ENCODE peak calls at places on chromosomes 4 and X, in five cellular contexts. X is Calu3, F is fibroblast of mammary gland, Q is iris pigment epithelial cell, V is NCI-H1092. Y is an unnamed sample.

GRCh38 chr4:83855044-83855443 is 319.1 kb downstream of the GPAT3 start:
- DNase-seq in V (no peak), Q (peak; percentile 88), F (peak; percentile 90), X (peak; percentile 23), Y (no peak)

GRCh38 chr4:153115322-153116100 is 88.7 kb upstream of the TRIM2 start:
- DNase-seq in F (peak; percentile 80), X (peak; percentile 29), Q (peak; percentile 82), V (no peak), Y (peak; percentile 63)

GRCh38 chrX:107726809-107727534 is 48.6 kb downstream of the TSC22D3 start:
- DNase-seq in V (no peak), X (no peak), F (no peak), Q (no peak), Y (no peak)

GRCh38 chr4:99506781-99507180 is 4.0 kb upstream of the C4orf17 start:
- DNase-seq in F (peak; percentile 5), V (no peak), X (no peak), Q (no peak), Y (no peak)

GRCh38 chrX:152202886-152203285 is 64.5 kb upstream of the MAGEA10 start:
- DNase-seq in F (no peak), X (no peak), Q (no peak), V (no peak), Y (no peak)

GRCh38 chr4:10386044-10386443 is 71.2 kb downstream of the ZNF518B start:
- DNase-seq in Q (no peak), V (no peak), F (no peak), X (no peak), Y (no peak)

GRCh38 chr4:244471-244870 is 60.8 kb downstream of the ZNF732 start:
- DNase-seq in V (peak; percentile 42), X (peak; percentile 13), Q (no peak), F (peak; percentile 18), Y (peak; percentile 48)

GRCh38 chr4:82201303-82201702 is 172.5 kb downstream of the HNRNPD start:
- DNase-seq in F (no peak), V (peak; percentile 44), X (peak; percentile 21), Q (peak; percentile 44), Y (no peak)

GRCh38 chr4:164203476-164203875 is 550.5 kb upstream of the SMIM31 start:
- DNase-seq in F (no peak), V (no peak), X (no peak), Q (no peak), Y (no peak)

GRCh38 chr4:52751349-52751911 is at the start of gene ERVMER34-1:
- DNase-seq in Q (peak; percentile 25), V (peak; percentile 9), X (peak; percentile 61), F (peak; percentile 24), Y (no peak)

GRCh38 chrX:15382809-15383208 is 1.4 kb downstream of the VEGFD start:
- DNase-seq in V (no peak), Q (no peak), F (no peak), X (no peak), Y (no peak)

Y was measured in activated CD4-positive, alpha-beta T cell treated with anti-CD3 and anti-CD28 coated beads, Interleukin-2, amount 50 U/mL, for 1 hour.